ENCODE peak calls at places on chromosomes 11 and 22, in four cellular contexts. E is non-pigmented ciliary epithelial cell, T is ELR, C is COLO829. G is an unnamed sample.

GRCh38 chr11:10818594-10818993 is 9.9 kb upstream of the EIF4G2 start:
- DNase-seq in T (peak), C (no peak), E (peak), G (no peak)

GRCh38 chr11:36215688-36216050 is 73.6 kb downstream of the COMMD9 start:
- DNase-seq in C (no peak), E (no peak), T (no peak), G (no peak)

GRCh38 chr22:30208631-30209603 is 37.6 kb downstream of the LIF start:
- DNase-seq in E (peak), T (peak), C (peak), G (peak)

GRCh38 chr11:1113405-1114201 is 38.9 kb downstream of the MUC2 start:
- DNase-seq in E (no peak), C (no peak), T (no peak), G (peak)

GRCh38 chr11:61173456-61173855 is 12.2 kb upstream of the VPS37C start:
- DNase-seq in C (no peak), T (peak), E (no peak), G (no peak)

GRCh38 chr11:2669926-2670469 is 29.8 kb downstream of the KCNQ1OT1 start:
- DNase-seq in C (no peak), E (no peak), T (no peak), G (no peak)

GRCh38 chr11:11170352-11171084 is 182.5 kb downstream of the CSNK2A3 start:
- DNase-seq in T (no peak), C (no peak), E (no peak), G (no peak)

GRCh38 chr11:637333-637592 is 194 bp downstream of the DRD4 start:
- DNase-seq in E (no peak), C (no peak), T (no peak), G (no peak)

G was measured in left cardiac atrium.